ENCODE peak calls at places on chromosomes 4 and X, in nine cellular contexts. K is ecto neural progenitor cell; T is H9; Y is activated CD4-positive, alpha-beta T cell treated with anti-CD3 and anti-CD28 coated beads, Interleukin-2, amount 50 U/mL, for 4 hours; R is activated T-helper 1 cell treated with anti-CD3 and anti-CD28 coated beads, Interleukin-2, amount 50 U/mL, for 16 hours; S is GM04504; B is type B pancreatic cell; N is right atrium auricular region; H is cerebellum. U is an unnamed sample.

GRCh38 chr4:26206981-26207380 is 113.8 kb upstream of the RBPJ start:
- DNase-seq in K (no peak), H (no peak), N (no peak), B (no peak), Y (no peak), T (no peak), R (no peak), S (no peak), U (no peak)

GRCh38 chr4:67483868-67484602 is 61.3 kb downstream of the CENPC start:
- DNase-seq in N (no peak), S (peak), Y (no peak), T (peak), H (no peak), K (no peak), B (no peak), R (no peak), U (no peak)

GRCh38 chr4:15402974-15403373 is 24.9 kb upstream of the C1QTNF7 start:
- DNase-seq in B (no peak), K (no peak), S (no peak), Y (no peak), H (no peak), T (no peak), N (no peak), R (no peak), U (no peak)

GRCh38 chr4:101345596-101346311 is 1.6 kb downstream of the PPP3CA start:
- DNase-seq in T (peak), K (peak), R (peak), N (no peak), H (peak), Y (peak), S (no peak), B (peak), U (peak)

GRCh38 chr4:188127157-188127874 is 11.9 kb upstream of the TRIML1 start:
- DNase-seq in K (no peak), B (no peak), T (no peak), H (no peak), S (peak), R (no peak), Y (no peak), N (no peak), U (no peak)

GRCh38 chr4:66688674-66689073 is 856.6 kb downstream of the CENPC start:
- DNase-seq in N (no peak), S (no peak), B (no peak), T (no peak), K (no peak), R (no peak), H (no peak), Y (no peak), U (no peak)

GRCh38 chr4:38366451-38366850 is 297.5 kb upstream of the KLF3 start:
- DNase-seq in R (no peak), S (no peak), N (peak), B (no peak), K (no peak), Y (no peak), H (no peak), T (no peak), U (no peak)

GRCh38 chrX:84501798-84502628 is at the start of gene HDX:
- DNase-seq in B (peak), K (peak), H (peak), N (peak), T (peak), R (peak), S (peak), Y (peak), U (peak)

GRCh38 chr4:111991797-111992196 is 153.5 kb upstream of the FAM241A start:
- DNase-seq in R (no peak), S (peak), T (no peak), B (no peak), Y (no peak), K (no peak), H (no peak), N (no peak), U (no peak)

GRCh38 chrX:24619647-24620046 is 27.5 kb downstream of the PCYT1B start:
- DNase-seq in Y (no peak), B (no peak), T (no peak), H (no peak), N (no peak), S (peak), R (no peak), K (no peak), U (no peak)

GRCh38 chr4:166657261-166657660 is 577.0 kb downstream of the SPOCK3 start:
- DNase-seq in B (no peak), N (no peak), K (no peak), H (no peak), Y (no peak), T (no peak), R (no peak), S (no peak), U (no peak)

GRCh38 chr4:40514409-40515025 is 115.1 kb downstream of the RBM47 start:
- DNase-seq in K (no peak), H (no peak), B (no peak), S (no peak), N (no peak), Y (no peak), R (no peak), T (no peak), U (no peak)

GRCh38 chr4:87188063-87188462 is 32.4 kb downstream of the KLHL8 start:
- DNase-seq in K (no peak), N (no peak), S (no peak), R (no peak), Y (no peak), H (no peak), B (no peak), T (no peak), U (no peak)

GRCh38 chrX:74924449-74925209 is 623 bp downstream of the NEXMIF start:
- DNase-seq in S (no peak), R (peak), H (peak), K (peak), T (peak), B (peak), N (no peak), Y (peak), U (peak)

GRCh38 chrX:46559062-46559461 is 13.8 kb upstream of the ZNF674 start:
- DNase-seq in T (no peak), N (no peak), S (no peak), H (no peak), R (no peak), B (no peak), K (no peak), Y (no peak), U (no peak)

GRCh38 chr4:64158648-64159326 is 250.5 kb downstream of the TECRL start:
- DNase-seq in N (no peak), K (peak), B (no peak), H (peak), R (no peak), T (peak), Y (no peak), S (peak), U (peak)

GRCh38 chr4:62028758-62029157 is 828.6 kb downstream of the ADGRL3 start:
- DNase-seq in T (no peak), K (no peak), N (no peak), H (no peak), S (no peak), R (no peak), B (no peak), Y (no peak), U (no peak)

GRCh38 chr4:8700576-8700975 is 108.0 kb downstream of the CPZ start:
- DNase-seq in R (no peak), Y (no peak), K (peak), B (peak), N (no peak), T (peak), S (no peak), H (no peak), U (no peak)

GRCh38 chr4:39576268-39576667 is 49.0 kb upstream of the UGDH start:
- DNase-seq in S (no peak), N (no peak), H (no peak), K (no peak), Y (no peak), T (peak), R (no peak), B (peak), U (no peak)

GRCh38 chr4:661856-662761 is 12.0 kb downstream of the ATP5ME start:
- DNase-seq in N (no peak), H (no peak), R (no peak), Y (no peak), S (no peak), T (peak), B (no peak), K (no peak), U (no peak)

GRCh38 chr4:84366932-84367331 is 132.2 kb downstream of the NKX6-1 start:
- DNase-seq in B (no peak), T (no peak), N (no peak), R (no peak), S (no peak), Y (no peak), H (no peak), K (no peak), U (no peak)

GRCh38 chrX:106341823-106342222 is 173.7 kb downstream of the PWWP3B start:
- DNase-seq in R (no peak), B (no peak), Y (no peak), K (no peak), S (no peak), H (no peak), N (no peak), T (no peak), U (no peak)

GRCh38 chr4:142548491-142548890 is 297.6 kb downstream of the INPP4B start:
- DNase-seq in S (no peak), B (no peak), H (no peak), K (no peak), Y (no peak), R (no peak), N (no peak), T (no peak), U (no peak)

GRCh38 chr4:128768373-128768996 is 41.0 kb upstream of the JADE1 start:
- DNase-seq in K (no peak), T (no peak), Y (no peak), H (no peak), N (no peak), B (no peak), S (no peak), R (no peak), U (no peak)

GRCh38 chrX:116317409-116317808 is 119.0 kb upstream of the SLC6A14 start:
- DNase-seq in T (no peak), B (no peak), Y (no peak), S (no peak), R (no peak), N (no peak), K (no peak), H (no peak), U (no peak)

GRCh38 chr4:177446571-177446970 is 4.3 kb upstream of the AGA start:
- DNase-seq in T (no peak), R (no peak), N (no peak), K (no peak), B (no peak), S (no peak), Y (no peak), H (no peak), U (no peak)

GRCh38 chr4:142406051-142406549 is 440.0 kb downstream of the INPP4B start:
- DNase-seq in Y (no peak), N (no peak), T (peak), B (no peak), R (no peak), S (no peak), K (no peak), H (no peak), U (no peak)

GRCh38 chrX:134636859-134637258 is 21.4 kb downstream of the PLAC1 start:
- DNase-seq in N (no peak), R (no peak), Y (no peak), H (no peak), K (no peak), S (peak), T (no peak), B (no peak), U (no peak)

GRCh38 chr4:147981305-147981704 is 249.4 kb downstream of the ARHGAP10 start:
- DNase-seq in Y (no peak), H (no peak), T (no peak), K (no peak), S (no peak), R (no peak), N (no peak), B (no peak), U (no peak)

GRCh38 chr4:40763228-40763716 is 13.5 kb downstream of the NSUN7 start:
- DNase-seq in H (no peak), S (peak), Y (no peak), R (no peak), B (no peak), K (no peak), T (no peak), N (no peak), U (no peak)

GRCh38 chr4:58064618-58065017 is 954.4 kb upstream of the IGFBP7 start:
- DNase-seq in R (no peak), H (no peak), K (no peak), B (no peak), N (no peak), S (no peak), Y (no peak), T (no peak), U (no peak)

GRCh38 chr4:79225360-79225759 is 100.5 kb downstream of the NAA11 start:
- DNase-seq in K (no peak), H (no peak), N (no peak), S (no peak), R (no peak), T (no peak), B (no peak), Y (no peak), U (no peak)

GRCh38 chr4:29278580-29278979 is 1441.6 kb upstream of the PCDH7 start:
- DNase-seq in B (no peak), T (no peak), K (no peak), N (no peak), Y (no peak), S (no peak), R (no peak), H (no peak), U (no peak)

GRCh38 chrX:108516184-108516583 is 76.5 kb downstream of the COL4A5 start:
- DNase-seq in T (no peak), N (no peak), H (no peak), K (no peak), Y (no peak), R (no peak), B (no peak), S (no peak), U (no peak)

GRCh38 chrX:30572004-30572403 is 5.6 kb downstream of the TASL start:
- DNase-seq in R (no peak), S (no peak), Y (no peak), K (no peak), B (no peak), T (no peak), H (no peak), N (no peak), U (no peak)

GRCh38 chr4:69828828-69829227 is 31.1 kb downstream of the SULT1E1 start:
- DNase-seq in K (no peak), N (no peak), R (no peak), T (no peak), S (no peak), Y (no peak), B (no peak), H (no peak), U (no peak)

GRCh38 chr4:101701551-101701950 is 89.0 kb upstream of the BANK1 start:
- DNase-seq in R (no peak), N (no peak), S (no peak), T (no peak), B (no peak), H (no peak), K (no peak), Y (no peak), U (no peak)

GRCh38 chr4:183873389-183874185 is 31.5 kb upstream of the STOX2 start:
- DNase-seq in R (no peak), K (no peak), Y (no peak), N (no peak), H (no peak), S (no peak), T (no peak), B (no peak), U (no peak)

GRCh38 chr4:78704981-78705757 is 71.0 kb upstream of the BMP2K start:
- DNase-seq in T (no peak), R (no peak), B (no peak), K (no peak), S (peak), H (peak), Y (no peak), N (no peak), U (no peak)